ENCODE peak calls at places on chromosome 5, in nine cellular contexts. K is A549, H is heart left ventricle, Z is HCT116, Y is right lobe of liver, J is uterus, E is esophagus squamous epithelium, P is vagina, A is body of pancreas. B is an unnamed sample. For H3K4me1, the result is how much of the 10 kb centered on the place peaks cover.

GRCh38 chr5:165258188-165258855 is 1752.9 kb downstream of the MAT2B start:
- DNase-seq in J (no peak), K (no peak), Z (no peak), H (no peak), P (no peak), E (no peak), A (no peak), Y (no peak), B (no peak)

GRCh38 chr5:180868960-180869359 is 7.9 kb upstream of the ZFP62 start:
- DNase-seq in E (no peak), A (peak), K (peak), J (peak), Y (peak), Z (peak), P (no peak), H (peak), B (peak)

GRCh38 chr5:114367029-114367428 is 5.2 kb downstream of the KCNN2 start:
- DNase-seq in K (no peak), Z (no peak), P (no peak), A (no peak), H (no peak), Y (no peak), E (no peak), J (no peak), B (no peak)

GRCh38 chr5:111486055-111486454 is 26.3 kb downstream of the STARD4 start:
- DNase-seq in H (no peak), E (no peak), Z (no peak), J (no peak), Y (no peak), A (no peak), P (no peak), K (no peak), B (no peak)

GRCh38 chr5:66958126-66958983 is 238.2 kb downstream of the CD180 start:
- DNase-seq in K (no peak), H (no peak), J (no peak), A (no peak), Z (no peak), Y (no peak), P (no peak), E (no peak), B (no peak)

GRCh38 chr5:34709861-34710673 is 53.9 kb downstream of the RAI14 start:
- DNase-seq in H (no peak), Y (no peak), Z (no peak), P (no peak), K (no peak), A (no peak), J (no peak), E (no peak), B (no peak)

GRCh38 chr5:65078331-65078730 is 309.6 kb downstream of the CWC27 start:
- DNase-seq in Y (no peak), A (no peak), K (no peak), E (no peak), P (no peak), Z (no peak), H (no peak), J (no peak), B (no peak)

GRCh38 chr5:132055808-132056609 is 4.4 kb upstream of the IL3 start:
- DNase-seq in Z (no peak), P (peak), J (peak), H (peak), A (peak), E (no peak), Y (peak), K (no peak), B (peak)

GRCh38 chr5:4116834-4117233 is 521.2 kb downstream of the IRX1 start:
- DNase-seq in J (no peak), E (no peak), A (no peak), P (no peak), H (no peak), Z (no peak), Y (no peak), K (no peak), B (no peak)

GRCh38 chr5:158522761-158523160 is 577.0 kb downstream of the EBF1 start:
- DNase-seq in K (no peak), P (no peak), Y (no peak), J (no peak), H (no peak), Z (no peak), E (no peak), A (no peak), B (no peak)

GRCh38 chr5:61824396-61824795 is 481.6 kb upstream of the KIF2A start:
- DNase-seq in E (no peak), H (no peak), Y (no peak), A (no peak), K (no peak), P (no peak), J (no peak), Z (no peak), B (no peak)

GRCh38 chr5:115432691-115433090 is 111.9 kb downstream of the FEM1C start:
- DNase-seq in J (no peak), P (no peak), A (no peak), Z (no peak), K (no peak), Y (no peak), H (no peak), E (no peak), B (no peak)

GRCh38 chr5:150778103-150778516 is 447 bp upstream of the SMIM3 start:
- DNase-seq in E (no peak), A (peak), Y (no peak), K (no peak), H (no peak), Z (no peak), J (no peak), P (no peak), B (no peak)

GRCh38 chr5:115816226-115817042 is at the start of gene CDO1:
- DNase-seq in E (no peak), P (no peak), H (peak), J (peak), A (peak), Y (peak), K (no peak), Z (no peak), B (no peak)

GRCh38 chr5:52648726-52649125 is 139.0 kb upstream of the ITGA1 start:
- DNase-seq in E (no peak), J (no peak), Z (no peak), A (no peak), H (no peak), P (no peak), K (no peak), Y (no peak), B (no peak)

GRCh38 chr5:170681013-170681433 is 102.5 kb upstream of the GABRP start:
- DNase-seq in E (no peak), P (no peak), H (no peak), K (peak), Y (no peak), Z (no peak), J (no peak), A (peak), B (no peak)

GRCh38 chr5:53369681-53370080 is 110.7 kb upstream of the FST start:
- DNase-seq in P (no peak), K (no peak), A (no peak), Z (no peak), Y (no peak), H (no peak), E (no peak), J (no peak), B (no peak)

DNA sequence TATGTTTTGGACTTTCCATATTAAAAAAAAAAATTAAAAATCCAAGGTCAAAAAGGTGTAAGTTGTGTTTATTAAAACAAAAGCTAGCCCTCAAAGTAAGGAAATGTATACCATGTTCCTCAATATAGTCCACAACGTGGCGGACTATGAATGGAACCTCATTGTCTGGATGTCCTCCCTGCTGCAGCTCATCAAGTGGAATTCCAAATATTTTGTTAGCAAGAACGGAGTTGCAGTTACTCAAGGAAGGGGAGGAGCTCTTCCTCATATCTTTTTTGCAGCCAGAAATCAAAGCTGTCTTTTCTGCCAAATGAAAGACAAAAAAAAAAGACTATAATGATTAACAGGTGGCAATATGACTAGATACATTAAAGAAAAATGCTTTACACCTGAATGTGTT is 14.0 kb downstream of the FAM13B start:
- DNase-seq in K (no peak), P (no peak), H (no peak), Y (no peak), Z (no peak), J (no peak), E (no peak), A (no peak), B (no peak)
- H3K4me1 ChIP-seq in K (under half), P (under half), H (under half), Y (under half), Z (under half), J (under half), E (under half), A (under half), B (under half)

GRCh38 chr5:175479125-175479881 is 943 bp downstream of the SFXN1 start:
- DNase-seq in K (no peak), Y (no peak), A (peak), E (no peak), Z (no peak), H (no peak), J (no peak), P (no peak), B (no peak)

GRCh38 chr5:175477440-175477839 is 920 bp upstream of the SFXN1 start:
- DNase-seq in Y (peak), Z (no peak), H (no peak), P (no peak), E (no peak), K (no peak), J (no peak), A (no peak), B (no peak)

GRCh38 chr5:175478008-175478383 is 364 bp upstream of the SFXN1 start:
- DNase-seq in H (no peak), P (no peak), J (no peak), A (no peak), Z (no peak), Y (no peak), K (no peak), E (no peak), B (no peak)

GRCh38 chr5:175475248-175475647 is 3.1 kb upstream of the SFXN1 start:
- DNase-seq in H (no peak), E (no peak), P (no peak), Y (no peak), K (no peak), A (no peak), Z (no peak), J (no peak), B (no peak)

GRCh38 chr5:175478384-175479124 is at the start of gene SFXN1:
- DNase-seq in J (peak), K (peak), E (no peak), A (peak), Z (peak), Y (peak), P (no peak), H (peak), B (no peak)
- TF ChIP-seq POLR2A in J (peak), K (peak), E (no peak), A (peak), Z (peak), Y (peak), P (peak), H (peak), B (no peak)

DNA sequence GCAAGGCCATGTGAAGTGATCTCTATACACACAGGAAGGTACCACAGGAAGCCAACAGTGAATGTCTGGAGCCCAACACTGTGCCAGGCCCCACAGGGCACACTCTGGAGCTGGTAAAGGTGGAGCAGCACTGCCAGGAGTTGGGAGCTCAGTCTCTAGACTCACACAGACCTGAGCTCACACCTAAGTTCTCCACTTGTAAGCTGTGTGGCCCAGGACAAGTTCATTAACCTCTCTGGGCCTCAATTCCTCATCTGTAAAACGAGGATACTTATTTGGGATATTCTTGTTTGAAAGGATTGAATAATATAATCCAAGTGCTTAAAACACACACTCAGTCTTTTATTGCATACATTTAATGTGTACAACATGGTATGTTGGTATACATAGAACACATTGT is 60.6 kb upstream of the IQGAP2 start:
- DNase-seq in P (no peak), E (no peak), A (no peak), J (no peak), H (no peak), Z (no peak), K (no peak), Y (no peak), B (no peak)
- H3K4me1 ChIP-seq in P (under half), E (under half), A (under half), J (under half), H (under half), Z (under half), K (under half), Y (under half), B (under half)

DNA sequence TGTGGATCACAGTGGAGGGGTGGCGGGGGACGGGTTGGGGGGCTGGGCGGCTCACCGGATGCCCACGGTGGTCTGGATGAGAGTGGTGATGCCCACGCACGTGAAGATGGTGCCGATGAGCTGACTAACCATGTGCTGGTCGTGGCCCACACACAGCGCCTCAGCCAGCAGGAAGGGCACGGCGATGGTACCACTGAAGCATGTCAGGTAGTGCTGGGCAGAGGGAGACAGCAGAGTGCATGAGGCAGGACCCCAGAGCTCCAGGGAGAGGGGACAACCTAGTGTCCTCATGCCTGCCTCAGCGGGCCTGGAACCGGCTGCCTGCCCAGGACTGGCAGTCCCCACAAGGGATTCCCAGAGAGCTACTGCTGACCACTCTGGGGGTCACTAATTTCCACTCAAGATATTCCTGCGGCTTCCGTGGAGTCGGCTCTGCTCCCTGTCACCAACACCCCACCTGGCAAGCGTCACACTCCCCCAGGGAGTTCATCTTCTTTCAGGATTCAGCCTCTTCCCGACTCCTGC is 1.2 kb downstream of the SLC23A1 start:
- DNase-seq in E (no peak), J (no peak), Z (no peak), A (no peak), Y (no peak), H (no peak), P (no peak), K (no peak), B (no peak)
- TF ChIP-seq POLR2A in E (no peak), J (no peak), Z (no peak), A (no peak), Y (no peak), H (no peak), P (no peak), K (no peak), B (no peak)

GRCh38 chr5:6495433-6496206 is 47.0 kb downstream of the UBE2QL1 start:
- DNase-seq in Y (peak), K (no peak), H (no peak), P (peak), J (no peak), A (peak), E (no peak), Z (no peak), B (no peak)

GRCh38 chr5:6493681-6494454 is 45.2 kb downstream of the UBE2QL1 start:
- DNase-seq in E (no peak), P (peak), Z (no peak), K (no peak), J (no peak), A (no peak), H (no peak), Y (no peak), B (no peak)

GRCh38 chr5:6497267-6497666 is 48.6 kb downstream of the UBE2QL1 start:
- DNase-seq in K (no peak), H (no peak), E (no peak), P (peak), Z (no peak), Y (no peak), A (no peak), J (no peak), B (no peak)

GRCh38 chr5:6496636-6497035 is 48.0 kb downstream of the UBE2QL1 start:
- DNase-seq in H (no peak), J (no peak), A (no peak), Z (no peak), P (no peak), K (no peak), E (no peak), Y (no peak), B (no peak)

DNA sequence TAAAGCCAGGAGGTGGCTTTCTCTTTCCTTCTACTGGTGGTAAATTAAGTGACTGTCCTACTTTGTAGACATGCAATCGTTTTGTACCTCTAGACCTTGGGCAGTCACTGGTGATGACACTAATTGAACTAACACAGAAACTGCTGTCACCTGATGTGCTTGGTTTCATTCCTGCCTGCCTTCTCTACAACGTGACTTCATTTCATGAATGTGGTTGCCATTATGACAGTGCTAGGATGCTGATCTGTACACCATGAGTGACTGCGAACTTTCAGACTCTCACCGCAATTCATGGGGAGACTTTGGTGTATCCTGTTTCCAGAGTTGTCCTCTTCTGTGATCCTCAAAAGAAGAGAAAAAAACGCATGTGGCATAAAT is 47.5 kb downstream of the UBE2QL1 start:
- DNase-seq in K (no peak), Z (no peak), Y (no peak), P (no peak), J (no peak), A (no peak), E (no peak), H (no peak), B (no peak)
- H3K4me1 ChIP-seq in K (under half), Z (under half), Y (under half), P (under half), J (under half), A (under half), E (under half), H (under half), B (under half)

DNA sequence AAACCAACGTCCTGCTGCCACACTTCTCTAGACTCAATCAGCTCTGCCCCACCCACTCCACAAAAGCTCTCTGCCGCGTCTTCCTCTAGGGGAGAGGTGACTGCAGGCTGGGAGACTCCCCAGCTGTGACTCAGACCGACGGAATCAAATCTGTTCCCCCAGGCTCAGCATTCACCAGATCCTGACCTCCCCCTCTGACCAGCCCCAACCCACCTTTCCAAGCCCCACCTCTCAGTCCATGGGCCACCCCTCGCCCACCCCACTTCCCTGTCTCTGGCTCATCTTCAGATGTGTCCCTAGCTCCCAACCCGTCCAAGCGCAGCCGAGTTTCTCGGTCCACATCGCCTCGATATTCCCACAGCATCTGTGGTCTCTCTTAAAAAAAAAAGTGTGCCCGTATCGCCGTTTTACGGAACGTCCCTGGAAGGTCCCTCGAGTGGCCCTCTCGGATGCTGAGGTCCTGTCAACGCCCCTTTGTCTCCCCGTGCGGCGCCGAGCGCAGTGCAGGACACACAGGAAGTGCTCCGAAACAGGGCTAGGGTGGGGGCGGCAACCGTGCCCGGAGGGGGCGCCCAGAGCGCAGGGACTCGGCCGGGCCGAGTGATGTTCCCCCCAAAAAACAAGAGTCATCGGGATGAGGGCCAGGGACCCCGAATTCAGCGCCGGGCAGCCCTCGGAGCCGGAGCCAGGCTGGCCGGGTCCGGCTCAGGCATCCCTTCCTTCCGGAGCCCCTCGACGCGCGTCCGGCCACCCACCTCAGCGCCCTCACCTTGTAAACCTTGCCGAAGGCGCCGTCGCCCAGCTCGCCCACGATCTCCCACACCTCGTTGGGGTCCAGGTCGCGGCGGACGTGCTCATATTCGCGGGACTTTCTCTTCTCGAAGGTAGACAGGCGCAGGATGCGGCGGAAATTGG is 649 bp downstream of the STK10 start:
- DNase-seq in P (no peak), E (no peak), Y (no peak), K (peak), J (peak), A (peak), Z (peak), H (peak), B (no peak)
- TF ChIP-seq POLR2A in P (peak), E (no peak), Y (peak), K (peak), J (no peak), A (no peak), Z (no peak), H (peak), B (no peak)

DNA sequence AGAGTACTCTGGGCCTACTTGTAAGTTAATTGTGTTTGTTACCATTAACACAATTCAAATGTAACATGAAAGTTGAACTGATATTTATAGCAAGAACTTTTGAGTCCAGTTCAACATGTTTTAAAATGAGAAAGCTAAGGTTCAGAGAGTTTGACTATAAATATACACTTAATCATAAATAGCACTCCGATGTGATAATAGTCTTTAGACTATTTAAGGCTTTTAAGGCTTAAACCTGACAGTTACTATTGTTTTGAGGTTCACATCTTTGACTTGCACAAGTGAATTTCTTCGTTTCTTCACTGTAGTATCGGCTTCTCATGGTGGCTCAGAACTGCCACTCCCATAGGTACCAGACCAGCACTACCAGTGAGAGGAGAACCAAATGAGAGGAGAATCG is 42.4 kb downstream of the ZNF608 start:
- DNase-seq in Y (no peak), J (no peak), K (no peak), H (no peak), A (no peak), E (no peak), Z (no peak), P (no peak), B (no peak)
- H3K4me1 ChIP-seq in Y (under half), J (under half), K (under half), H (under half), A (half or more), E (under half), Z (under half), P (under half), B (under half)

B was measured in breast epithelium.